ENCODE peak calls at places on chromosomes 12 and 14, in eight cellular contexts. E is T-cell; O is EL; T is lung microvascular endothelial cell; Y is NCI-H446; L is activated B cell treated with CpG ODN at 0.5 μM for 24 hours; M is AG04450; G is stimulated activated CD8-positive, alpha-beta memory T cell treated with anti-CD3 and anti-CD28 coated beads, Interleukin-4, amount 100 ng/mL, for 1 hour. J is an unnamed sample.

GRCh38 chr14:60655898-60656754 is 6.8 kb upstream of the SIX1 start:
- DNase-seq in M (no peak), Y (no peak), E (no peak), G (no peak), L (no peak), T (no peak), O (no peak), J (no peak)

GRCh38 chr12:71896171-71896570 is 42.5 kb upstream of the TPH2 start:
- DNase-seq in L (no peak), T (no peak), Y (no peak), O (no peak), G (no peak), M (no peak), E (no peak), J (no peak)

GRCh38 chr12:96994900-96995299 is 87.8 kb downstream of the NEDD1 start:
- DNase-seq in M (no peak), T (no peak), O (no peak), Y (no peak), G (no peak), L (no peak), E (no peak), J (no peak)

GRCh38 chr12:106136263-106136662 is 2.5 kb downstream of the NUAK1 start:
- DNase-seq in G (peak), Y (peak), M (peak), O (peak), T (peak), L (peak), E (peak), J (peak)

GRCh38 chr12:120260607-120261006 is 4.9 kb downstream of the PXN start:
- DNase-seq in E (no peak), Y (no peak), O (no peak), M (no peak), L (no peak), T (no peak), G (no peak), J (no peak)

GRCh38 chr12:66426696-66427095 is 124.4 kb downstream of the HELB start:
- DNase-seq in Y (no peak), G (no peak), T (no peak), L (no peak), O (no peak), E (no peak), M (no peak), J (no peak)

GRCh38 chr12:40726366-40726765 is 34.1 kb downstream of the CNTN1 start:
- DNase-seq in G (no peak), T (no peak), L (no peak), E (no peak), Y (no peak), M (no peak), O (no peak), J (no peak)

GRCh38 chr14:36553650-36554260 is 28.7 kb downstream of the NKX2-8 start:
- DNase-seq in E (no peak), T (peak), M (peak), L (no peak), O (peak), G (no peak), Y (peak), J (no peak)

GRCh38 chr12:27781680-27782079 is 1.6 kb upstream of the MANSC4 start:
- DNase-seq in T (no peak), E (no peak), G (no peak), L (no peak), M (no peak), O (peak), Y (no peak), J (no peak)

GRCh38 chr12:62738105-62738504 is 196.8 kb downstream of the PPM1H start:
- DNase-seq in M (no peak), O (no peak), E (no peak), T (no peak), L (no peak), Y (no peak), G (no peak), J (no peak)

GRCh38 chr14:61694039-61694438 is 1.3 kb upstream of the HIF1A start:
- DNase-seq in L (no peak), M (no peak), Y (no peak), O (no peak), E (no peak), T (no peak), G (no peak), J (no peak)

GRCh38 chr14:64721391-64721791 is 17.2 kb downstream of the PLEKHG3 start:
- DNase-seq in O (peak), T (no peak), L (no peak), M (no peak), G (no peak), E (no peak), Y (no peak), J (no peak)

GRCh38 chr14:92457018-92457565 is 56.5 kb upstream of the RIN3 start:
- DNase-seq in T (no peak), M (no peak), L (no peak), E (no peak), Y (no peak), O (no peak), G (no peak), J (no peak)

GRCh38 chr14:86311151-86311550 is 781.2 kb downstream of the FLRT2 start:
- DNase-seq in Y (no peak), G (no peak), M (no peak), E (no peak), L (no peak), O (no peak), T (no peak), J (no peak)

GRCh38 chr14:99706121-99706900 is 22.2 kb downstream of the CYP46A1 start:
- DNase-seq in T (no peak), E (no peak), Y (no peak), M (no peak), O (no peak), L (no peak), G (no peak), J (no peak)

GRCh38 chr14:99134333-99135046 is 137.5 kb downstream of the BCL11B start:
- DNase-seq in G (no peak), O (no peak), Y (no peak), L (no peak), E (no peak), T (no peak), M (no peak), J (no peak)

GRCh38 chr12:121802485-121802842 is 1.3 kb upstream of the SETD1B start:
- DNase-seq in Y (no peak), T (no peak), O (no peak), E (no peak), M (no peak), G (no peak), L (no peak), J (no peak)

GRCh38 chr12:132888852-132889251 is 1.4 kb upstream of the CHFR start:
- DNase-seq in L (no peak), O (no peak), G (no peak), T (no peak), Y (no peak), M (no peak), E (no peak), J (no peak)

GRCh38 chr14:67418368-67419174 is 6.6 kb upstream of the PLEK2 start:
- DNase-seq in T (no peak), Y (no peak), L (no peak), G (no peak), M (no peak), E (no peak), O (peak), J (no peak)

GRCh38 chr14:77125275-77126073 is 16.1 kb downstream of the ZDHHC22 start:
- DNase-seq in Y (no peak), L (no peak), T (no peak), E (no peak), M (no peak), G (no peak), O (no peak), J (no peak)

GRCh38 chr14:33660248-33660647 is 290.6 kb downstream of the EGLN3 start:
- DNase-seq in T (no peak), E (no peak), Y (no peak), G (no peak), L (no peak), O (no peak), M (no peak), J (no peak)

GRCh38 chr12:124771462-124772361 is 92.0 kb downstream of the SCARB1 start:
- DNase-seq in O (peak), L (peak), M (no peak), G (peak), Y (peak), T (peak), E (peak), J (peak)